ENCODE peak calls at places on chromosomes 2 and 18, in four cellular contexts. H is IMR-90, O is RWPE2, R is breast epithelium. V is an unnamed sample.

GRCh38 chr2:232292395-232293154 is 86.0 kb upstream of the ALPP start:
- DNase-seq in H (peak), O (no peak), R (no peak), V (peak)

GRCh38 chr2:56770490-56770889 is 586.7 kb downstream of the CCDC85A start:
- DNase-seq in H (peak), O (no peak), R (no peak), V (no peak)

GRCh38 chr18:59593291-59593717 is 103.9 kb downstream of the CCBE1 start:
- DNase-seq in H (peak), O (no peak), R (no peak), V (no peak)

GRCh38 chr2:85834456-85834855 is 54.3 kb downstream of the ST3GAL5 start:
- DNase-seq in H (no peak), O (no peak), R (no peak), V (no peak)

GRCh38 chr2:73004889-73005596 is 66.5 kb downstream of the SFXN5 start:
- DNase-seq in H (no peak), O (peak), R (peak), V (no peak)

GRCh38 chr18:58823385-58823784 is 41.3 kb upstream of the ZNF532 start:
- DNase-seq in H (no peak), O (no peak), R (no peak), V (no peak)

GRCh38 chr18:10687161-10687925 is 161.5 kb downstream of the NAPG start:
- DNase-seq in H (peak), O (peak), R (no peak), V (no peak)

GRCh38 chr2:233980955-233981555 is 63.9 kb downstream of the TRPM8 start:
- DNase-seq in H (no peak), O (no peak), R (no peak), V (no peak)

GRCh38 chr2:63950414-63950813 is 68.8 kb downstream of the VPS54 start:
- DNase-seq in H (no peak), O (no peak), R (no peak), V (no peak)

GRCh38 chr18:811192-812122 is 585 bp downstream of the YES1 start:
- DNase-seq in H (peak), O (peak), R (peak), V (no peak)

GRCh38 chr2:128306081-128306930 is 12.4 kb downstream of the HS6ST1 start:
- DNase-seq in H (peak), O (peak), R (peak), V (peak)

GRCh38 chr2:53609561-53609960 is 158.0 kb upstream of the CHAC2 start:
- DNase-seq in H (no peak), O (no peak), R (no peak), V (no peak)

GRCh38 chr2:237594514-237594871 is 4.0 kb upstream of the RAB17 start:
- DNase-seq in H (peak), O (no peak), R (no peak), V (no peak)

GRCh38 chr2:55862673-55863390 is 60.8 kb downstream of the EFEMP1 start:
- DNase-seq in H (peak), O (peak), R (no peak), V (peak)

GRCh38 chr18:9825571-9826073 is 60.2 kb upstream of the TXNDC2 start:
- DNase-seq in H (peak), O (no peak), R (no peak), V (peak)

DNA sequence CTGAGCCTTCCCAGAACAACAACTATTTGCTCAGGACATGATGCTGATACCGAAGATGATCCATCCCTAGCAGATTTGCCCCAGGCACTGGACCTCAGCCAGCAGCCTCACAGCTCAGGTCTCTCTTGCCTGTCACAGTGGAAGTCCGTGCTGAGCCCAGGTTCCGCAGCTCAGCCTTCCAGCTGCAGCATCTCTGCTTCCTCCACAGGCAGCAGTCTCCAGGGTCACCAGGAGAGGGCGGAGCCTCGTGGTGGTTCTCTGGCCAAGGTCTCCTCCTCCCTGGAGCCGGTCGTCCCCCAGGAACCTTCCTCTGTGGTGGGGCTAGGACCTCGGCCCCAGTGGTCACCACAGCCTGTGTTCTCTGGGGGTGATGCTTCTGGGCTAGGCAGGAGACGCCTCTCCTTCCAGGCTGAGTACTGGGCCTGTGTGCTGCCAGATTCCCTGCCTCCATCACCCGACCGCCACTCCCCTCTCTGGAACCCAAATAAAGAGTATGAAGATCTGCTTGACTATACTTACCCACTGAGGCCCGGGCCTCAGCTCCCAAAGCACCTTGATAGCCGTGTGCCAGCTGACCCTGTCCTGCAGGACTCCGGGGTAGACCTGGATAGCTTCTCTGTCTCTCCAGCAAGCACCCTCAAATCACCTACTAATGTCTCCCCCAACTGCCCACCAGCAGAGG is 15.4 kb downstream of the CEP68 start:
- DNase-seq in H (no peak), O (no peak), R (no peak), V (no peak)
- TF ChIP-seq CTCF in H (peak), O (no peak), R (no peak), V (peak)

GRCh38 chr2:143939976-143940375 is 579.9 kb downstream of the ZEB2 start:
- DNase-seq in H (peak), O (no peak), R (no peak), V (no peak)

GRCh38 chr2:143940720-143941119 is 579.2 kb downstream of the ZEB2 start:
- DNase-seq in H (no peak), O (no peak), R (no peak), V (no peak)

GRCh38 chr2:143936758-143937562 is 583.0 kb downstream of the ZEB2 start:
- DNase-seq in H (peak), O (peak), R (no peak), V (no peak)

GRCh38 chr2:143934913-143935310 is 585.0 kb downstream of the ZEB2 start:
- DNase-seq in H (peak), O (no peak), R (no peak), V (no peak)

GRCh38 chr2:143937563-143938346 is 582.2 kb downstream of the ZEB2 start:
- DNase-seq in H (no peak), O (no peak), R (no peak), V (no peak)
- H3K4me3 ChIP-seq in H (peak), O (peak), R (peak), V (peak)

DNA sequence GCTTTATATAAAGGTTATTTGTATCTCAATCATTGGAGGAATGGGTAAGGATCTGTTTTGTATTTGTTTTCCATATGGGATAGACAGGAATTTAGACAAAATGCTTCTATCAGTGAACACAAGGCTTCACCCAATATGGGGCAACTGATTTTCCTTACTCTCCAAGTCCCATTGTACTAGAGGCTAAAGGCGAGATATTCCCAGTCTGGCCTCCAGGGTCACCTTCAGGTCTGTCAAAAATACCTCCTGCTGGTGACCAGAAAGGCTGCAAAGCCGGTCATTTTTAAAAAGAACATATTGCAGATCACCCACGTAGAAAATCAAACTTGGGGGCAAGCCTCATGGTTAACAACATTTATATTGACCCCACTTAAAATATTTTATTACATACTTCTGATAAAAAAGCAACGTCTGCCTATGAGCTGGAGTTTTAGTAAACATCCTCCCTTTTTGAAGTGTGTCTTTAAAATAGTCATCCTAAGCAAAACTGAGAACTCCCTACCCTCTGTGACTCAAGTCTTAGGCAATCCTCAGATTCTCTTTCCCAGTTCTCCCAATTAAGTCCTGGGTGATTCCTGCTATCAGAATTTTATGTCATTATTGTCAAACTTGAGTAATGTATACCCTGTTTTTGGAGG is 276.6 kb downstream of the MREG start:
- DNase-seq in H (peak), O (no peak), R (no peak), V (no peak)
- TF ChIP-seq CTCF in H (peak), O (no peak), R (no peak), V (peak)

DNA sequence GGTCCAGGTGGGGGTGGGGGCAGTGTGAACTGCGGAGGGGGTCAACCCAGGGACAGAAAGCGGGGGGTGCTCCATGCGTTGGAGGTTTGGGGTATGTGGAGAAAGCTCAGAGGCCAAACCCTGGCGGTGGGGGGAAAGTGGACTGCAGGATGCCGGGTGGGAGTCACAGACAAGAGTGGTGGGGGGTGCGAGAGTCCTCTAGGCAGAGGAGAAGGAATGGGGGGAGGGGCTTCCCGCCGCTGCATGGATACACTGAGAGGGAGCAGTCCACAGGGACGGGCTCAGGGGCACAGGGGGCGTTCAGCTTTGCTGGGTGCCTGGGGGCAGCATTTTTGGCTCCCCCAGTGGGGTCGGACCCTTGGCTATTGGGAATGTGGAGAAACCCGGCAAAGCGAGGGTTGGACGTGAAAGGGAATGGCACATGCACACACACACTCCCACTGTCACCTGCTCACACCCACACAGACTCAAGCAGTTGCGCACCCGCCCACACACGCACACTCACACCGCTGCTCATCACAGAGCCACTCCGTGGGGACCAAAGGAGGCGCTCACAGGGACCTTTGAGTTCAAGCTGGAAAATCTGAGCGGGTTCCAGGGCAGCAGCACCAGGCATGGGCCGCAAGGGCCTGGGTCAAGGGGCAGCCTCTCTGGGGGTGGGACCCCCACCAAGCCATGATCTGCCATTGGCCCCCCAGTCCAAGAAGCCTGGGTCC is 7.7 kb downstream of the GBX2 start:
- DNase-seq in H (no peak), O (no peak), R (peak), V (no peak)
- H3K4me3 ChIP-seq in H (no peak), O (no peak), R (no peak), V (no peak)

GRCh38 chr2:236570081-236570979 is 705 bp downstream of the ACKR3 start:
- DNase-seq in H (no peak), O (no peak), R (no peak), V (no peak)

GRCh38 chr2:236571161-236571560 is 1.5 kb downstream of the ACKR3 start:
- DNase-seq in H (no peak), O (no peak), R (no peak), V (no peak)

GRCh38 chr2:236568922-236569592 is 568 bp upstream of the ACKR3 start:
- DNase-seq in H (no peak), O (no peak), R (no peak), V (no peak)

GRCh38 chr2:236568068-236568921 is 1.3 kb upstream of the ACKR3 start:
- DNase-seq in H (no peak), O (no peak), R (peak), V (no peak)

GRCh38 chr2:236569593-236569973 is at the start of gene ACKR3:
- DNase-seq in H (peak), O (no peak), R (no peak), V (peak)
- TF ChIP-seq CTCF in H (peak), O (peak), R (peak), V (peak)

GRCh38 chr2:235171511-235172130 is 219.8 kb downstream of the SH3BP4 start:
- DNase-seq in H (peak), O (no peak), R (no peak), V (no peak)
- H3K4me3 ChIP-seq in H (no peak), O (no peak), R (no peak), V (no peak)

DNA sequence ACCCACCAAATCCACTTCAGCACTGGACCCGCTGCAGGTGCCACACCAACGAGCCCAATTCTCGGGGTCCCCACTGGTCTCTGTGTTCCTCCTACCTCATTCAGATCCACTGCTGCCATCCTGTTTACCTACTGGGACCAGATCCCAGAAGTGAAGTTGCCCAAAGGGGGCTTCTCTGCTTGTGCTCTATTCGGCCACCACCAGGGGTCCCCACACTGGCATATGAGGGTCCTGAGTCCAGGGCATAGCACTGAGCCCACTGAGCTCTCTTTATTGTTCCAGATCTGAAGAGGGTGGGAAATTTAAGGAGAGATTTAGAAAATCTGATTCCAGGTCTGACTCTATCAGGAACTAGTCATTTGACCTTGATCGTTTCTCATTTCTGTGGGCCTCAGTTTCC is 2.4 kb downstream of the GPR45 start:
- DNase-seq in H (no peak), O (no peak), R (no peak), V (no peak)
- TF ChIP-seq CTCF in H (peak), O (no peak), R (no peak), V (peak)

DNA sequence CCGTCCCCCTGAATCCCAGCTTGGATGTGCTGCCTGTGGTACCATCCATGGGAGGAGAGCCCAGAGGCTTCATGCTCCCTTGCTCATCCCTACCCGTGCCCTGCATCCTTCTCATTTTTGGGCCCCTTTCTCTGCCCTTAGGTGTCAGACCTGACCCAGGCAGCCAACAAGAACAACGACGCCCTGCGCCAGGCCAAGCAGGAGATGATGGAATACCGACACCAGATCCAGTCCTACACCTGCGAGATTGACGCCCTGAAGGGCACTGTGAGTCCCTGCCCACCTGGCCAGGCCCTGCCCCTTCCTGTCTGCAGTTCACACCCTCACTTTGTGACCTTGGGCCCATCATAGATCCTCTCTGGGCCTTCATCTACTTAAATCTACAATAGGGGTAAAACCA is 2.5 kb downstream of the DES start:
- DNase-seq in H (no peak), O (no peak), R (no peak), V (no peak)
- H3K4me3 ChIP-seq in H (no peak), O (no peak), R (no peak), V (no peak)

V was measured in HFF-Myc.